ENCODE peak calls at places on chromosomes 6 and 20, in five cellular contexts. J is DND-41, Z is ovary, O is H7, C is NCI-H1092 treated with DMSO at 0.1 percent for 48 hours. R is an unnamed sample.

GRCh38 chr20:40812415-40813212 is 123.6 kb upstream of the MAFB start:
- DNase-seq in C (no peak), O (no peak), J (no peak), Z (no peak), R (no peak)

GRCh38 chr20:496126-496696 is 33.9 kb upstream of the TBC1D20 start:
- DNase-seq in O (no peak), C (no peak), Z (no peak), J (no peak), R (no peak)

GRCh38 chr6:11714116-11714797 is 64.3 kb downstream of the ADTRP start:
- DNase-seq in O (no peak), J (no peak), C (no peak), Z (no peak), R (no peak)

GRCh38 chr20:40797425-40797824 is 108.4 kb upstream of the MAFB start:
- DNase-seq in O (peak; percentile 66), J (peak; percentile 50), C (peak; percentile 36), Z (no peak), R (peak; percentile 49)

GRCh38 chr6:53042112-53042511 is 23.1 kb upstream of the FBXO9 start:
- DNase-seq in C (no peak), Z (no peak), O (no peak), J (no peak), R (no peak)

GRCh38 chr6:80464901-80465300 is 358.4 kb downstream of the BCKDHB start:
- DNase-seq in C (no peak), O (no peak), Z (no peak), J (no peak), R (peak; percentile 87)

GRCh38 chr6:73798592-73798991 is 102.6 kb downstream of the CD109 start:
- DNase-seq in J (no peak), C (no peak), O (peak; percentile 9), Z (no peak), R (peak; percentile 88)

GRCh38 chr6:106666290-106667021 is 37.1 kb downstream of the QRSL1 start:
- DNase-seq in C (no peak), Z (no peak), O (peak; percentile 61), J (no peak), R (no peak)

GRCh38 chr6:41568585-41569384 is 22.6 kb downstream of the FOXP4 start:
- DNase-seq in O (peak; percentile 53), J (no peak), C (peak; percentile 90), Z (no peak), R (no peak)

GRCh38 chr6:140105857-140106256 is 731.4 kb upstream of the CITED2 start:
- DNase-seq in O (peak; percentile 7), C (no peak), Z (no peak), J (no peak), R (peak; percentile 85)

GRCh38 chr20:31833130-31833930 is 12.1 kb downstream of the FOXS1 start:
- DNase-seq in J (peak; percentile 65), O (peak; percentile 99), C (no peak), Z (no peak), R (peak; percentile 89)

GRCh38 chr6:134636221-134636830 is 313.6 kb downstream of the ALDH8A1 start:
- DNase-seq in Z (no peak), J (no peak), C (no peak), O (no peak), R (no peak)

GRCh38 chr6:109024784-109025183 is 69.9 kb downstream of the SESN1 start:
- DNase-seq in J (no peak), Z (no peak), O (peak; percentile 64), C (no peak), R (peak; percentile 51)